ENCODE peak calls at places on chromosomes 1 and 21, in eight cellular contexts. One of them, this sample, is unnamed.

GRCh38 chr1:152162826-152163463 is 3.9 kb upstream of the RPTN start:
- DNase-seq in HCT116: peak
- DNase-seq in mammary epithelial cell: peak
- DNase-seq in cardiac muscle cell: peak
- DNase-seq in AG04450: no peak
- DNase-seq in Peyer's patch: no peak
- DNase-seq in A549: peak
- DNase-seq in heart left ventricle: no peak
- DNase-seq in this sample: no peak

GRCh38 chr1:228043281-228043845 is 36.6 kb downstream of the WNT3A start:
- DNase-seq in HCT116: no peak
- DNase-seq in mammary epithelial cell: peak
- DNase-seq in cardiac muscle cell: no peak
- DNase-seq in AG04450: no peak
- DNase-seq in Peyer's patch: peak
- DNase-seq in A549: peak
- DNase-seq in heart left ventricle: no peak
- DNase-seq in this sample: no peak

GRCh38 chr1:182357913-182358312 is 33.7 kb downstream of the GLUL start:
- DNase-seq in HCT116: no peak
- DNase-seq in mammary epithelial cell: no peak
- DNase-seq in cardiac muscle cell: no peak
- DNase-seq in AG04450: no peak
- DNase-seq in Peyer's patch: no peak
- DNase-seq in A549: no peak
- DNase-seq in heart left ventricle: no peak
- DNase-seq in this sample: no peak

GRCh38 chr1:230186003-230186863 is 119.2 kb downstream of the GALNT2 start:
- DNase-seq in HCT116: peak
- DNase-seq in mammary epithelial cell: peak
- DNase-seq in cardiac muscle cell: peak
- DNase-seq in AG04450: peak
- DNase-seq in Peyer's patch: peak
- DNase-seq in A549: peak
- DNase-seq in heart left ventricle: no peak
- DNase-seq in this sample: peak

GRCh38 chr1:150410582-150411101 is 46.7 kb downstream of the RPRD2 start:
- DNase-seq in HCT116: no peak
- DNase-seq in mammary epithelial cell: peak
- DNase-seq in cardiac muscle cell: peak
- DNase-seq in AG04450: no peak
- DNase-seq in Peyer's patch: no peak
- DNase-seq in A549: no peak
- DNase-seq in heart left ventricle: no peak
- DNase-seq in this sample: peak

GRCh38 chr1:173355281-173356031 is 121.7 kb upstream of the PRDX6 start:
- DNase-seq in HCT116: no peak
- DNase-seq in mammary epithelial cell: no peak
- DNase-seq in cardiac muscle cell: peak
- DNase-seq in AG04450: no peak
- DNase-seq in Peyer's patch: no peak
- DNase-seq in A549: no peak
- DNase-seq in heart left ventricle: no peak
- DNase-seq in this sample: no peak

GRCh38 chr21:14942801-14943490 is 121.9 kb downstream of the NRIP1 start:
- DNase-seq in HCT116: no peak
- DNase-seq in mammary epithelial cell: no peak
- DNase-seq in cardiac muscle cell: peak
- DNase-seq in AG04450: peak
- DNase-seq in Peyer's patch: no peak
- DNase-seq in A549: no peak
- DNase-seq in heart left ventricle: no peak
- DNase-seq in this sample: no peak

GRCh38 chr1:172826096-172826741 is 167.3 kb downstream of the FASLG start:
- DNase-seq in HCT116: peak
- DNase-seq in mammary epithelial cell: peak
- DNase-seq in cardiac muscle cell: peak
- DNase-seq in AG04450: peak
- DNase-seq in Peyer's patch: no peak
- DNase-seq in A549: peak
- DNase-seq in heart left ventricle: peak
- DNase-seq in this sample: peak

GRCh38 chr1:58722414-58722813 is 22.6 kb upstream of the MYSM1 start:
- DNase-seq in HCT116: no peak
- DNase-seq in mammary epithelial cell: no peak
- DNase-seq in cardiac muscle cell: no peak
- DNase-seq in AG04450: no peak
- DNase-seq in Peyer's patch: no peak
- DNase-seq in A549: no peak
- DNase-seq in heart left ventricle: no peak
- DNase-seq in this sample: no peak

GRCh38 chr21:44391345-44392091 is 38.1 kb downstream of the TRPM2 start:
- DNase-seq in HCT116: no peak
- DNase-seq in mammary epithelial cell: no peak
- DNase-seq in cardiac muscle cell: no peak
- DNase-seq in AG04450: no peak
- DNase-seq in Peyer's patch: peak
- DNase-seq in A549: no peak
- DNase-seq in heart left ventricle: peak
- DNase-seq in this sample: peak

GRCh38 chr21:41576010-41576615 is 68.2 kb upstream of the TMPRSS2 start:
- DNase-seq in HCT116: no peak
- DNase-seq in mammary epithelial cell: no peak
- DNase-seq in cardiac muscle cell: no peak
- DNase-seq in AG04450: no peak
- DNase-seq in Peyer's patch: no peak
- DNase-seq in A549: no peak
- DNase-seq in heart left ventricle: no peak
- DNase-seq in this sample: no peak

GRCh38 chr21:25507522-25507921 is 99.8 kb downstream of the MRPL39 start:
- DNase-seq in HCT116: no peak
- DNase-seq in mammary epithelial cell: no peak
- DNase-seq in cardiac muscle cell: no peak
- DNase-seq in AG04450: no peak
- DNase-seq in Peyer's patch: no peak
- DNase-seq in A549: no peak
- DNase-seq in heart left ventricle: no peak
- DNase-seq in this sample: no peak
- TF ChIP-seq CTCF in HCT116: no peak
- TF ChIP-seq CTCF in mammary epithelial cell: no peak
- TF ChIP-seq CTCF in cardiac muscle cell: no peak
- TF ChIP-seq CTCF in AG04450: peak
- TF ChIP-seq CTCF in Peyer's patch: no peak
- TF ChIP-seq CTCF in A549: no peak
- TF ChIP-seq CTCF in heart left ventricle: no peak
- TF ChIP-seq CTCF in this sample: no peak

DNA sequence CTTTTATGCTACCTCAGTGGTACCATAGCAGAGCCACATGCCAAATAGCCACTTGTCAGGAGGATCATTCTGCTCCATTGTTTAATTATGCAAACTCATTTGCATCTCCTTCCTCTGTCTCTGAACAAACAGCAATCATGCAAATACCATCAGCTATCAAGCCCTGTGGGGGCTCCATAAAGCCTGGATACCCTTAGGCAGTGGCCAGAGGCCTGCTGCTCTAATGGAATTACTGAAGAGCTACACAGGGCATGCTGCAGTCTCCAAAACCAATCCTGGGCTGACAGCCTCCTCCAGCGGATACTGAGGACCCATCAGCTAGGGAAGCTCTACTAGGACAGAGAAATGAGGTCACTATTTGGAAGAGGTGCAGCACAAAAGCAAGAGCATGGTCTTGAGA is 376.3 kb downstream of the KCNH1 start:
- DNase-seq in HCT116: no peak
- DNase-seq in mammary epithelial cell: no peak
- DNase-seq in cardiac muscle cell: no peak
- DNase-seq in AG04450: no peak
- DNase-seq in Peyer's patch: no peak
- DNase-seq in A549: no peak
- DNase-seq in heart left ventricle: no peak
- DNase-seq in this sample: no peak
- H3K27ac ChIP-seq in HCT116: no peak
- H3K27ac ChIP-seq in mammary epithelial cell: no peak
- H3K27ac ChIP-seq in cardiac muscle cell: no peak
- H3K27ac ChIP-seq in AG04450: no peak
- H3K27ac ChIP-seq in Peyer's patch: no peak
- H3K27ac ChIP-seq in A549: no peak
- H3K27ac ChIP-seq in heart left ventricle: no peak
- H3K27ac ChIP-seq in this sample: no peak

DNA sequence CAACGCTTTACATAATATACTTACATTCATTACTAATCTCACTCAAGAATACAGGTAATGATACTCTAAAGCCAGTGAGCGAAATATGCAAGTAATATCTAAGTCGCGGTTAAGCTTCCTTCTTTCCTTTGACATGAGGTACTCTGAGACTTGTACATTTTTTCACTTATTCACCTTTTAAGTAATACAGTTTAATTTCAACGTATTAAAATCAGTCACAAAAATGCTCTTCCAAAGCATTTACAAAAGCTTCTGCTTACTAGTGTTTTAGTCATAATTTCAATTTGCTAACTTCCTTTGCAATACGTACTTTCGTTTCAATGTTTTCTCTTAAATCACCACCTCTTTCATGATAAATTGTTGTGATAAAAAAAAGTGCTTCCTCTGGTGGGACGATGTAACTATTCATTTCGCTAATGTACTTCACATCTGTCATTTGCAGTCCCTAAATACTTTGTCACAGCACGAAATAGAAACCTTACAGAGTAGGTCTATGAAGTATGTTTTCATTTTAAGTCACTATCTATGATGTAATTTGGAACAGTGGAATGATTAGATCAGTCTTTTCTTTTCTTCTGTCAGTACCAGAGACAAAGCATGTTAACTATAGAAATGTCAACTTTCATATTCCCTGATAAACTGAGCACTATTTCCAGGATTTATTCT is 34.0 kb upstream of the ADGRL4 start:
- DNase-seq in HCT116: no peak
- DNase-seq in mammary epithelial cell: peak
- DNase-seq in cardiac muscle cell: no peak
- DNase-seq in AG04450: no peak
- DNase-seq in Peyer's patch: no peak
- DNase-seq in A549: no peak
- DNase-seq in heart left ventricle: no peak
- DNase-seq in this sample: no peak
- H3K4me3 ChIP-seq in HCT116: no peak
- H3K4me3 ChIP-seq in mammary epithelial cell: peak
- H3K4me3 ChIP-seq in cardiac muscle cell: no peak
- H3K4me3 ChIP-seq in AG04450: peak
- H3K4me3 ChIP-seq in Peyer's patch: no peak
- H3K4me3 ChIP-seq in A549: no peak
- H3K4me3 ChIP-seq in heart left ventricle: peak
- H3K4me3 ChIP-seq in this sample: no peak

GRCh38 chr1:21030201-21030600 is 146.5 kb downstream of the EIF4G3 start:
- DNase-seq in HCT116: no peak
- DNase-seq in mammary epithelial cell: no peak
- DNase-seq in cardiac muscle cell: no peak
- DNase-seq in AG04450: no peak
- DNase-seq in Peyer's patch: no peak
- DNase-seq in A549: no peak
- DNase-seq in heart left ventricle: no peak
- DNase-seq in this sample: no peak
- TF ChIP-seq CTCF in HCT116: no peak
- TF ChIP-seq CTCF in mammary epithelial cell: no peak
- TF ChIP-seq CTCF in cardiac muscle cell: no peak
- TF ChIP-seq CTCF in AG04450: no peak
- TF ChIP-seq CTCF in Peyer's patch: no peak
- TF ChIP-seq CTCF in A549: no peak
- TF ChIP-seq CTCF in heart left ventricle: no peak
- TF ChIP-seq CTCF in this sample: no peak

GRCh38 chr1:1146026-1146425 is 27.7 kb upstream of the TTLL10 start:
- DNase-seq in HCT116: no peak
- DNase-seq in mammary epithelial cell: no peak
- DNase-seq in cardiac muscle cell: no peak
- DNase-seq in AG04450: no peak
- DNase-seq in Peyer's patch: no peak
- DNase-seq in A549: no peak
- DNase-seq in heart left ventricle: no peak
- DNase-seq in this sample: no peak

GRCh38 chr1:1143636-1144035 is 27.7 kb upstream of the C1orf159 start:
- DNase-seq in HCT116: no peak
- DNase-seq in mammary epithelial cell: no peak
- DNase-seq in cardiac muscle cell: no peak
- DNase-seq in AG04450: no peak
- DNase-seq in Peyer's patch: peak
- DNase-seq in A549: no peak
- DNase-seq in heart left ventricle: no peak
- DNase-seq in this sample: no peak

GRCh38 chr1:1145547-1145914 is 28.1 kb upstream of the TTLL10 start:
- DNase-seq in HCT116: no peak
- DNase-seq in mammary epithelial cell: no peak
- DNase-seq in cardiac muscle cell: no peak
- DNase-seq in AG04450: no peak
- DNase-seq in Peyer's patch: no peak
- DNase-seq in A549: no peak
- DNase-seq in heart left ventricle: no peak
- DNase-seq in this sample: no peak

GRCh38 chr1:1144122-1144842 is 28.4 kb upstream of the C1orf159 start:
- DNase-seq in HCT116: no peak
- DNase-seq in mammary epithelial cell: no peak
- DNase-seq in cardiac muscle cell: no peak
- DNase-seq in AG04450: no peak
- DNase-seq in Peyer's patch: peak
- DNase-seq in A549: no peak
- DNase-seq in heart left ventricle: no peak
- DNase-seq in this sample: no peak

GRCh38 chr1:1144843-1145546 is 28.7 kb upstream of the TTLL10 start:
- DNase-seq in HCT116: no peak
- DNase-seq in mammary epithelial cell: no peak
- DNase-seq in cardiac muscle cell: no peak
- DNase-seq in AG04450: no peak
- DNase-seq in Peyer's patch: peak
- DNase-seq in A549: no peak
- DNase-seq in heart left ventricle: no peak
- DNase-seq in this sample: no peak
- H3K27ac ChIP-seq in HCT116: no peak
- H3K27ac ChIP-seq in mammary epithelial cell: no peak
- H3K27ac ChIP-seq in cardiac muscle cell: no peak
- H3K27ac ChIP-seq in AG04450: no peak
- H3K27ac ChIP-seq in Peyer's patch: peak
- H3K27ac ChIP-seq in A549: no peak
- H3K27ac ChIP-seq in heart left ventricle: no peak
- H3K27ac ChIP-seq in this sample: no peak